ENCODE peak calls at places on chromosome 13, in six cellular contexts. T, A, O, W, S and I are unnamed samples.

GRCh38 chr13:113547248-113547971 is 37.1 kb upstream of the TFDP1 start:
- DNase-seq in T (no peak), A (no peak), O (no peak), W (no peak), S (no peak), I (no peak)

GRCh38 chr13:28441533-28441928 is 53.4 kb downstream of the FLT1 start:
- DNase-seq in T (no peak), A (no peak), O (no peak), W (no peak), S (no peak), I (no peak)

GRCh38 chr13:51326782-51327181 is 12.7 kb upstream of the SERPINE3 start:
- DNase-seq in T (no peak), A (no peak), O (no peak), W (no peak), S (no peak), I (no peak)

GRCh38 chr13:25046985-25047660 is 48.8 kb upstream of the PABPC3 start:
- DNase-seq in T (no peak), A (no peak), O (peak), W (no peak), S (no peak), I (no peak)

GRCh38 chr13:26219726-26220125 is 2.4 kb downstream of the RNF6 start:
- DNase-seq in T (no peak), A (peak), O (no peak), W (no peak), S (no peak), I (no peak)

GRCh38 chr13:99731747-99732146 is 230.5 kb downstream of the TM9SF2 start:
- DNase-seq in T (no peak), A (no peak), O (no peak), W (no peak), S (no peak), I (no peak)

GRCh38 chr13:112748947-112749346 is 59.1 kb downstream of the ATP11A start:
- DNase-seq in T (no peak), A (no peak), O (no peak), W (no peak), S (no peak), I (no peak)

GRCh38 chr13:83568019-83568418 is 314.3 kb downstream of the SLITRK1 start:
- DNase-seq in T (no peak), A (no peak), O (no peak), W (no peak), S (no peak), I (no peak)

GRCh38 chr13:60267498-60268202 is 103.9 kb upstream of the DIAPH3 start:
- DNase-seq in T (no peak), A (no peak), O (peak), W (no peak), S (no peak), I (no peak)

GRCh38 chr13:74243637-74244526 is 109.7 kb upstream of the KLF12 start:
- DNase-seq in T (no peak), A (peak), O (no peak), W (no peak), S (no peak), I (no peak)

GRCh38 chr13:29458419-29458818 is 137.1 kb downstream of the SLC7A1 start:
- DNase-seq in T (no peak), A (no peak), O (no peak), W (no peak), S (no peak), I (no peak)

GRCh38 chr13:112078879-112079526 is 12.1 kb downstream of the SOX1 start:
- DNase-seq in T (no peak), A (no peak), O (no peak), W (no peak), S (no peak), I (no peak)

GRCh38 chr13:36135876-36136275 is 4.7 kb upstream of the DCLK1 start:
- DNase-seq in T (no peak), A (no peak), O (no peak), W (no peak), S (no peak), I (no peak)

GRCh38 chr13:26999499-26999898 is 172.1 kb downstream of the USP12 start:
- DNase-seq in T (no peak), A (no peak), O (no peak), W (no peak), S (no peak), I (no peak)

GRCh38 chr13:30453727-30454126 is 12.0 kb downstream of the HMGB1 start:
- DNase-seq in T (no peak), A (no peak), O (peak), W (no peak), S (no peak), I (no peak)

GRCh38 chr13:110272227-110272626 is 34.7 kb downstream of the COL4A1 start:
- DNase-seq in T (no peak), A (no peak), O (no peak), W (no peak), S (no peak), I (no peak)

GRCh38 chr13:113495494-113496251 is 5.2 kb upstream of the DCUN1D2 start:
- DNase-seq in T (no peak), A (no peak), O (no peak), W (no peak), S (no peak), I (no peak)

GRCh38 chr13:60494296-60494695 is 97.3 kb downstream of the TDRD3 start:
- DNase-seq in T (no peak), A (no peak), O (no peak), W (no peak), S (no peak), I (no peak)

GRCh38 chr13:73273737-73274136 is 214.9 kb downstream of the KLF5 start:
- DNase-seq in T (no peak), A (peak), O (no peak), W (no peak), S (no peak), I (no peak)